ENCODE peak calls at places on chromosome 18, in five cellular contexts. I, F, D, X and M are unnamed samples.
A peak's percentile ranks its signal among the peaks of the same experiment; 100 is the strongest.

GRCh38 chr18:31942301-31942998 is 478 bp downstream of the TRAPPC8 start:
- DNase-seq in D (peak; percentile 62), I (no peak), X (no peak), F (no peak), M (peak; percentile 71)

GRCh38 chr18:32441536-32441935 is 29.1 kb downstream of the GAREM1 start:
- DNase-seq in I (no peak), D (no peak), X (no peak), F (no peak), M (no peak)

GRCh38 chr18:4844320-4844719 is 352.7 kb downstream of the AKAIN1 start:
- DNase-seq in I (no peak), D (no peak), X (no peak), F (no peak), M (no peak)

GRCh38 chr18:62660741-62661140 is 54.6 kb upstream of the PHLPP1 start:
- DNase-seq in F (no peak), D (no peak), X (no peak), I (no peak), M (no peak)

GRCh38 chr18:26307161-26307773 is 81.0 kb downstream of the TAF4B start:
- DNase-seq in I (no peak), F (no peak), D (peak; percentile 34), X (no peak), M (no peak)

GRCh38 chr18:35376742-35377695 is at the start of gene ZNF396:
- DNase-seq in I (peak; percentile 91), D (peak; percentile 86), X (peak; percentile 68), F (peak; percentile 51), M (peak; percentile 80)

GRCh38 chr18:80022613-80023012 is 11.6 kb upstream of the RBFA start:
- DNase-seq in F (no peak), I (no peak), X (no peak), D (no peak), M (no peak)

GRCh38 chr18:12305211-12305610 is 2.8 kb upstream of the TUBB6 start:
- DNase-seq in I (no peak), X (no peak), D (no peak), F (no peak), M (no peak)

GRCh38 chr18:58093311-58093790 is 49.3 kb downstream of the NEDD4L start:
- DNase-seq in X (no peak), I (no peak), D (no peak), F (no peak), M (no peak)

GRCh38 chr18:12657849-12658829 is at the start of gene SPIRE1:
- DNase-seq in D (peak; percentile 87), I (peak; percentile 89), X (peak; percentile 41), F (peak; percentile 24), M (peak; percentile 75)

GRCh38 chr18:26804474-26804873 is 61.0 kb downstream of the AQP4 start:
- DNase-seq in D (no peak), I (no peak), F (no peak), X (no peak), M (no peak)

GRCh38 chr18:61322265-61322873 is 10.9 kb upstream of the CDH20 start:
- DNase-seq in F (no peak), D (peak; percentile 74), I (peak; percentile 94), X (peak; percentile 22), M (peak; percentile 78)

GRCh38 chr18:78542204-78542603 is 437.4 kb upstream of the SALL3 start:
- DNase-seq in F (no peak), D (no peak), I (peak; percentile 65), X (no peak), M (no peak)

GRCh38 chr18:34957864-34958259 is 83.4 kb upstream of the MAPRE2 start:
- DNase-seq in I (no peak), D (no peak), F (no peak), X (no peak), M (no peak)

GRCh38 chr18:46400449-46400848 is 256.6 kb downstream of the LOXHD1 start:
- DNase-seq in I (no peak), D (no peak), F (no peak), X (no peak), M (no peak)

GRCh38 chr18:34031810-34032209 is 192.9 kb downstream of the NOL4 start:
- DNase-seq in D (no peak), X (no peak), I (no peak), F (no peak), M (no peak)